ENCODE peak calls at places on chromosomes 16 and 17, in ten cellular contexts. O is uterus, L is sigmoid colon, A is mesothelial cell of epicardium, J is lower leg skin, F is WTC11, B is tibial artery, N is A549, D is cardiac muscle cell, R is dorsolateral prefrontal cortex. W is an unnamed sample.

GRCh38 chr17:48211787-48212186 is 104.2 kb downstream of the SNX11 start:
- DNase-seq in O (no peak), L (no peak), A (no peak), J (no peak), F (no peak), B (no peak), N (no peak), D (no peak), R (no peak), W (no peak)

GRCh38 chr16:83315271-83315670 is 492.5 kb upstream of the HSBP1 start:
- DNase-seq in O (no peak), L (no peak), A (no peak), J (no peak), F (no peak), B (no peak), N (no peak), D (no peak), R (no peak), W (no peak)

GRCh38 chr16:75257886-75258806 is 6.7 kb upstream of the BCAR1 start:
- DNase-seq in O (no peak), L (peak), A (no peak), J (no peak), F (peak), B (no peak), N (no peak), D (no peak), R (no peak), W (no peak)

GRCh38 chr17:41386227-41386626 is 4.1 kb upstream of the KRT34 start:
- DNase-seq in O (no peak), L (no peak), A (no peak), J (no peak), F (no peak), B (no peak), N (no peak), D (no peak), R (no peak), W (no peak)

GRCh38 chr17:8126306-8127066 is 2.6 kb upstream of the HES7 start:
- DNase-seq in O (peak), L (no peak), A (peak), J (no peak), F (peak), B (no peak), N (peak), D (peak), R (no peak), W (peak)

GRCh38 chr17:2655526-2655925 is 56.0 kb downstream of the CLUH start:
- DNase-seq in O (no peak), L (no peak), A (no peak), J (no peak), F (no peak), B (no peak), N (no peak), D (no peak), R (no peak), W (no peak)

GRCh38 chr16:83002351-83003334 is 375.9 kb downstream of the CDH13 start:
- DNase-seq in O (no peak), L (no peak), A (no peak), J (peak), F (no peak), B (no peak), N (no peak), D (no peak), R (no peak), W (no peak)

GRCh38 chr17:66304304-66305174 is 2.1 kb downstream of the PRKCA start:
- DNase-seq in O (no peak), L (no peak), A (no peak), J (no peak), F (peak), B (no peak), N (peak), D (peak), R (no peak), W (no peak)

GRCh38 chr17:78428025-78428575 is 49.7 kb downstream of the PGS1 start:
- DNase-seq in O (no peak), L (no peak), A (no peak), J (no peak), F (no peak), B (no peak), N (no peak), D (no peak), R (no peak), W (no peak)

GRCh38 chr17:51607512-51607911 is 347.2 kb downstream of the UTP18 start:
- DNase-seq in O (no peak), L (no peak), A (no peak), J (no peak), F (no peak), B (no peak), N (no peak), D (no peak), R (no peak), W (no peak)

GRCh38 chr17:51598824-51599223 is 338.5 kb downstream of the UTP18 start:
- DNase-seq in O (no peak), L (no peak), A (no peak), J (no peak), F (no peak), B (no peak), N (no peak), D (no peak), R (no peak), W (no peak)

GRCh38 chr17:51597340-51597739 is 337.0 kb downstream of the UTP18 start:
- DNase-seq in O (no peak), L (no peak), A (no peak), J (no peak), F (no peak), B (no peak), N (no peak), D (no peak), R (no peak), W (no peak)

GRCh38 chr17:51604299-51605020 is 344.1 kb downstream of the UTP18 start:
- DNase-seq in O (no peak), L (no peak), A (no peak), J (no peak), F (no peak), B (no peak), N (no peak), D (no peak), R (no peak), W (no peak)

DNA sequence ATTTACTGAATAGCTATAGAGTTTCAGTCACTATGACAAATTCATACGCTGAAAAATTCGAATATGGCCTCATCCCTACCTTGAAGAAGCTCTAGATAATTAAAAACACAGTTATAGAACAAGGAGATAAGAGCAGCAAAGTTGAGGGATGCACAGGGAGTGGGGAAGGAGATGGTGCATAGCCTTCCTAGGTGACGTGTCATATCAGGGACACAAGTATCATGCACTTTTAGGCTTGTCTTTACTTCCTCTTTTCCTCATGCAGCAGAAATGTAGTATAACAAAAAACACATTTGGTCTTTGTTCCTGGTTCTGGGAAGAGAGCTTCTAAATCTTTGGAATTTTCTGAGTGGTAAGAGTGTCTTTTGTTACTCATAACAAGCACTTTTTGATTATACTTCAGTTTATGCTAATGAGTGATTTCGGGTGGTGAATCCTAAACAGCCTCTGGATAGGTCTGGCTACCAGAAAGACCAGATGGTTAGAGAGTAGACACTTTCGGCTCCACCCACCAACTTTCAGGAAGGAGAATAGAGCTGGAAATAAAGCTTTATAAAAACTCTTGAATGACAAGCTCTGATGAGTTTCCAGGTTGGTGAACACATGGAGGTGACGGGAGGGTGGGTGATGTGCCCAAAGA is 341.4 kb downstream of the UTP18 start:
- DNase-seq in O (no peak), L (no peak), A (no peak), J (no peak), F (no peak), B (no peak), N (no peak), D (no peak), R (no peak), W (no peak)
- TF ChIP-seq CTCF in O (no peak), L (no peak), A (no peak), J (no peak), F (no peak), B (no peak), N (no peak), D (no peak), R (no peak), W (no peak)

DNA sequence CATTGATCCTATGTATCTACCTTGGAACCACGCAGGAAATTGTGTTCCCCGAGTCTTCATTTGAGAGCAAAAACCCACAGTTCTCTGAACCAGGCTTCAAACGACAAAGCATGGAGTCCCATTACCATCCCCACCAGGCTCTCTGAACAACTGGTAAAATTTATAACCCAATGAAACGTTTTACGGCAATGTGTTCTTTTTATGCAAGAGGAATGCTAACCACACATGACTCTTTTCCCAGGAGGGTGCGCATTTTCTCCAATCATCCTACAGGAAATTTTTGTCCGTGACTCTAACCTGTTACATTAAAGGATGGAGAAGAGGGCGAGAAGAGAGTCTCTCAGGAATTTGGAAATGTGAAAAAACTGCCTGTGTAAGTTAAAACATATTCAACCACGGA is 17.8 kb downstream of the STX8 start:
- DNase-seq in O (no peak), L (no peak), A (no peak), J (no peak), F (no peak), B (no peak), N (no peak), D (no peak), R (no peak), W (no peak)
- TF ChIP-seq CTCF in O (no peak), L (no peak), A (no peak), J (no peak), F (no peak), B (no peak), N (no peak), D (no peak), R (no peak), W (no peak)

GRCh38 chr17:75996665-75997590 is 3.7 kb upstream of the CDK3 start:
- DNase-seq in O (no peak), L (peak), A (peak), J (no peak), F (no peak), B (no peak), N (no peak), D (peak), R (no peak), W (peak)
- TF ChIP-seq CTCF in O (no peak), L (no peak), A (no peak), J (no peak), F (no peak), B (no peak), N (no peak), D (no peak), R (no peak), W (no peak)

GRCh38 chr17:62717589-62718342 is 90.3 kb downstream of the MRC2 start:
- DNase-seq in O (no peak), L (peak), A (no peak), J (peak), F (no peak), B (no peak), N (no peak), D (no peak), R (no peak), W (no peak)

GRCh38 chr17:62719586-62719985 is 88.5 kb downstream of the MARCHF10 start:
- DNase-seq in O (no peak), L (no peak), A (no peak), J (no peak), F (no peak), B (no peak), N (no peak), D (no peak), R (no peak), W (no peak)

GRCh38 chr17:62718420-62718819 is 89.7 kb downstream of the MARCHF10 start:
- DNase-seq in O (no peak), L (no peak), A (no peak), J (peak), F (no peak), B (no peak), N (no peak), D (peak), R (no peak), W (no peak)

GRCh38 chr17:62722625-62723024 is 85.5 kb downstream of the MARCHF10 start:
- DNase-seq in O (no peak), L (no peak), A (no peak), J (no peak), F (no peak), B (no peak), N (no peak), D (no peak), R (no peak), W (no peak)

DNA sequence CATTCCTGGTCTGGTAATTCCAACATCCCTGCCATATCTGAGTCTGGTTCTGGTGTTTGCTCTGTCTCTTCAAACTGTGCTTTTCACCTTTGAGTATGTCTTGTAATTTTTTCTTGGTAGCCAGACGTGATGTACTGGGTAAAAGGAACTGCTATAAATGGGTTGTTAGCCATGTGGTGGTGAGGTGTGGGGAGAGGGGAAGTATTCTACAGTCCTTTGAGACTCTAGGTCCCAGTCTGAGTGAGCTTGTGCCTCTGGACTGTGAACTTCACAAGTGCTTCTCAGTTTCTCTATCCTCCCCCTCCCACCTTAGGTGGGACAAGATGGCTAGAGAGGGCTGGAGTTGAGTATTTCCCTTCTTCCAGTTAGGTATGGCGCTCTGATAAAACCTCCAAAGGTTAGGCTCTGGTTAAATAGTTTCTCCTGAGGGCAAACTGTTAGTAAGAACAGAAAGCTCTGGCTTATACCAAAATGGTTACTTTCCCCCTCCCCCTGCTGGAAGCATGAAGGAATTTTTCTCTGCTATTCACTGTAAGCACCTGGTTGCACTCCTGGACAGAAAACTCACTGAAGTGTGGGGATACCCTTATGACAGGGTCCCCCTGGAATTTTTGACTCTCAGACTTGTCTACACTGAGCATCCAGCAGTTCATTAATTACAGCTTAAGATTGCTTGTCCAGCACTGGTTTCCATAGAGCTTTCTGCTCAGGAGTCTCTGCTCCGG is 87.8 kb downstream of the MARCHF10 start:
- DNase-seq in O (no peak), L (peak), A (no peak), J (no peak), F (no peak), B (no peak), N (peak), D (no peak), R (no peak), W (no peak)
- TF ChIP-seq CTCF in O (no peak), L (no peak), A (no peak), J (no peak), F (no peak), B (no peak), N (peak), D (peak), R (no peak), W (peak)

DNA sequence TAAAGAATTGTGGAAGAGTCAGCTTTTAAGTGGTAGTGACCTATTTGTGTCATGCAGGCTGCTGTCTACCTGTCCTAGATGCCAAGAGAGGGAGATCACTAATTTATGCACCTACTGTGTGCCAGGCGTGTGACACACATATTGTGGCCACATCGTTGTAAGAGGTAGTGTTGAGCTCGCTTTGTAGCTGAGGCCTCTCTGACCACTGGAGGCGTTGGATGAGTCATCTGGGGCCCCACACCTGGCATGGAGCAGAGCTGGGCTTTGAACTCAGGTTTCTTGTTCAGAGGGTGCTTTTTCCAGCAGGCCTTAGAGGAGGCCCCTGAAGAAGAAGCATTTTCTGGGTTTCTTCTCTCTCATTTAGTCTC is 52.3 kb upstream of the LGALS9 start:
- DNase-seq in O (no peak), L (no peak), A (no peak), J (no peak), F (no peak), B (no peak), N (no peak), D (no peak), R (no peak), W (no peak)
- TF ChIP-seq CTCF in O (no peak), L (no peak), A (no peak), J (no peak), F (no peak), B (no peak), N (no peak), D (no peak), R (no peak), W (no peak)

DNA sequence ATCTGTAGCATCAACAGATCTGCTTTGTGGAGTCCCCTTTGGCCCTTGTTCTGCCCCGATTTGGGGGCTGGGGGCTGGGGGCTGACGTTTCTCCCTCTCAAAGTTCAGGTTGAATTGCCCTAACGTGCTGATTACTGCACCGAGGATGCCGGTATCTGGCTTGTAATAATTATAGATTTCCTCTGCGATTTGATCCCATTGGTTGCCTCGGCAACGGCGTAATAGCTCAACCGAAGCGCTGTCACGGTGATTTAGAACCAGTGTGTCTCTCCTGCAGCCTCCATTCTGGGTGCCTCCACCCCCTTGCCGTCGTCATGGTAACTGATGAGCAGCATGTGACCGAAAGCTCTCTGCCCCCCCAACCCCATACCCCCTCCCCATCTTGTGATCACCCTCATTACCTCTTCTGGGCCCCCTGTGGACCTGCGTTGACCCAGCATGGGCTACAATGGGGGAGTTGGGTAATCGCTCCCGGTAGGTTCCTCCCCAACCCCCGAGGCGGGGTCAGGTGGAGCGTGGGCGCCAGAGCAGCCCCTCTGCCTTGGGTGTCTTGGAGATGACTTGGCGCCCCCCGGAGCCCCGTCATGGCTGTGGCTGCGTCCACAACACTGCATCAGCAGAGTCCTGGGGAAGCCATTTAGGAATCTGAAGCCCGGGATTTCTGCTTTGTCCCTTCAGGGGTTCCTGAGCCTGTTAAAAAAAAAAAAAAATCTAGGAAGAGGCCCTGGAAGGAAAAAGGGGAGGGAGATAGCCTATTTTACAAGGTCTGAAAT is 38.4 kb downstream of the ABAT start:
- DNase-seq in O (no peak), L (no peak), A (peak), J (no peak), F (peak), B (no peak), N (no peak), D (no peak), R (peak), W (peak)
- TF ChIP-seq CTCF in O (no peak), L (no peak), A (no peak), J (no peak), F (no peak), B (no peak), N (no peak), D (no peak), R (no peak), W (no peak)

DNA sequence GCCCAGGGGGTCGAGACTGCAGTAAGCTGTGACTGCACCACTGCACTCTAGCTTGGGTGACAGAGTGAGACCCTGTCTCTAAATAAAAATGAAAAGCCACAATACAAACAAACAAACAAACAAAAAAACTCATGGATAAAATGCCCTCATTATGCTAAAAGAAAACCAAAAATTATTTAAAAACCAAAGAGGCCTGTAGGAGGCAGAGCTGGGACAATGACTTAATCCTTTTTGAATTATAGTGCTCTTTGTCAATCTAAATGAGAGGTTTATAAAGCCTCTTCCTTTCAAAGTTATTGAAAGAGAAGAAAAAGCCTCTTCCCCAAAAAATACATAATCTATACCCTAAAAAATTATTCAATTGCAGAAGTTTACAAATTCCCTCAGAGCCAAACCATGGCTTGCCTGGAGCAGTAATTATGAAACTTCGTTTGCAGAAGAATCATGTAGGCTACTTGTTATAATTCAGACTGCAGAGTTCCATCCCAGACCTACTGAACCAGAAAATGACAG is 18.5 kb downstream of the CRLF3 start:
- DNase-seq in O (no peak), L (no peak), A (no peak), J (no peak), F (no peak), B (no peak), N (no peak), D (no peak), R (no peak), W (no peak)
- TF ChIP-seq CTCF in O (no peak), L (no peak), A (no peak), J (no peak), F (no peak), B (no peak), N (peak), D (peak), R (no peak), W (no peak)